ENCODE peak calls at places on chromosomes 12 and 14, in four cellular contexts. Z, B, F and K are unnamed samples.

GRCh38 chr12:21576431-21576830 is 28.2 kb downstream of the GYS2 start:
- ATAC-seq in Z (no peak), B (no peak), F (no peak), K (no peak)

GRCh38 chr12:10331642-10332239 is 24.1 kb downstream of the KLRD1 start:
- ATAC-seq in Z (peak; percentile 62), B (no peak), F (no peak), K (no peak)

GRCh38 chr12:106239241-106239950 is 8.4 kb downstream of the CKAP4 start:
- ATAC-seq in Z (no peak), B (peak; percentile 45), F (no peak), K (no peak)

GRCh38 chr12:121705514-121705913 is 7.0 kb upstream of the TMEM120B start:
- ATAC-seq in Z (no peak), B (no peak), F (no peak), K (no peak)

GRCh38 chr12:94856324-94856723 is 147.2 kb downstream of the NDUFA12 start:
- ATAC-seq in Z (no peak), B (no peak), F (no peak), K (no peak)

GRCh38 chr12:46921754-46922113 is 95.9 kb upstream of the SLC38A4 start:
- ATAC-seq in Z (no peak), B (no peak), F (no peak), K (peak; percentile 66)

GRCh38 chr14:51473808-51474207 is 177.9 kb upstream of the FRMD6 start:
- ATAC-seq in Z (no peak), B (no peak), F (no peak), K (no peak)

GRCh38 chr12:89269184-89269583 is 83.1 kb downstream of the DUSP6 start:
- ATAC-seq in Z (no peak), B (no peak), F (no peak), K (no peak)

GRCh38 chr14:104048758-104049496 is 36.6 kb upstream of the ASPG start:
- ATAC-seq in Z (no peak), B (no peak), F (no peak), K (peak; percentile 68)

GRCh38 chr12:6333566-6333965 is 8.3 kb downstream of the TNFRSF1A start:
- ATAC-seq in Z (peak; percentile 13), B (no peak), F (no peak), K (no peak)

GRCh38 chr12:50282581-50283229 is 615 bp downstream of the LIMA1 start:
- ATAC-seq in Z (peak; percentile 24), B (peak; percentile 72), F (peak; percentile 5), K (peak; percentile 56)

GRCh38 chr14:98503086-98503815 is 768.7 kb downstream of the BCL11B start:
- ATAC-seq in Z (no peak), B (no peak), F (no peak), K (no peak)

GRCh38 chr14:69673099-69673498 is 61.7 kb downstream of the SUSD6 start:
- ATAC-seq in Z (peak; percentile 44), B (no peak), F (peak; percentile 81), K (peak; percentile 13)

GRCh38 chr12:6478406-6478805 is 7.9 kb upstream of the VAMP1 start:
- ATAC-seq in Z (no peak), B (no peak), F (no peak), K (no peak)